ENCODE peak calls at places on chromosomes 3 and 15, in nine cellular contexts. B is heart right ventricle; E is nephron progenitor cell; G is glutamatergic neuron; O is H1; S is NCI-H1092; D is hippocampal formation; A is activated T-cell treated with anti-CD3 and anti-CD28 coated beads for 24 hours; Z is stimulated activated CD4-positive, alpha-beta T cell treated with anti-CD3 and anti-CD28 coated beads, Interleukin-2, amount 100 ng/mL, for 24 hours. K is an unnamed sample.

GRCh38 chr3:108008931-108009635 is 81.7 kb downstream of the CD47 start:
- DNase-seq in D (no peak), B (no peak), G (no peak), S (no peak), A (no peak), E (no peak), O (no peak), Z (no peak), K (no peak)

GRCh38 chr3:179880868-179881267 is 155.9 kb downstream of the PEX5L start:
- DNase-seq in D (no peak), E (no peak), S (no peak), O (no peak), A (no peak), G (no peak), Z (no peak), B (no peak), K (no peak)

GRCh38 chr3:150346956-150347863 is 60.9 kb upstream of the TSC22D2 start:
- DNase-seq in O (no peak), S (no peak), Z (no peak), B (no peak), E (no peak), D (no peak), G (no peak), A (no peak), K (no peak)

GRCh38 chr3:116263842-116264545 is 181.3 kb downstream of the LSAMP start:
- DNase-seq in Z (no peak), E (no peak), A (no peak), S (no peak), O (no peak), B (no peak), D (no peak), G (no peak), K (no peak)

GRCh38 chr3:181316481-181316880 is 326.9 kb upstream of the DNAJC19 start:
- DNase-seq in G (no peak), D (no peak), B (no peak), Z (no peak), E (peak; percentile 25), O (no peak), A (no peak), S (no peak), K (no peak)

GRCh38 chr15:59432389-59432788 is 5.6 kb upstream of the FAM81A start:
- DNase-seq in A (no peak), D (no peak), B (no peak), Z (no peak), E (no peak), G (no peak), O (no peak), S (no peak), K (no peak)

GRCh38 chr3:53350652-53351051 is 3.3 kb upstream of the DCP1A start:
- DNase-seq in Z (no peak), O (no peak), S (no peak), A (no peak), B (no peak), D (no peak), G (no peak), E (no peak), K (peak; percentile 19)

GRCh38 chr3:8492744-8493511 is 8.7 kb upstream of the LMCD1 start:
- DNase-seq in Z (no peak), E (no peak), S (no peak), G (no peak), D (no peak), A (no peak), B (no peak), O (no peak), K (no peak)

GRCh38 chr3:169158379-169158778 is 505.1 kb downstream of the MECOM start:
- DNase-seq in Z (no peak), G (no peak), B (no peak), D (no peak), A (no peak), E (no peak), O (no peak), S (no peak), K (no peak)

GRCh38 chr3:16179771-16180736 is 5.6 kb downstream of the GALNT15 start:
- DNase-seq in G (no peak), B (no peak), O (no peak), S (no peak), A (no peak), D (no peak), Z (no peak), E (no peak), K (no peak)

GRCh38 chr15:38069506-38069905 is 135.1 kb downstream of the TMCO5A start:
- DNase-seq in S (no peak), G (no peak), B (no peak), A (no peak), Z (no peak), E (no peak), D (no peak), O (no peak), K (no peak)

GRCh38 chr3:128861491-128861890 is 17.9 kb upstream of the ACAD9 start:
- DNase-seq in A (no peak), O (no peak), E (no peak), Z (no peak), S (no peak), D (no peak), G (no peak), B (no peak), K (no peak)

GRCh38 chr3:73493543-73494314 is 131.0 kb downstream of the PDZRN3 start:
- DNase-seq in O (no peak), B (no peak), A (no peak), D (no peak), E (no peak), Z (no peak), S (no peak), G (no peak), K (no peak)

GRCh38 chr3:186722457-186722856 is 5.3 kb downstream of the KNG1 start:
- DNase-seq in Z (no peak), A (no peak), E (no peak), B (no peak), D (no peak), G (no peak), O (peak; percentile 17), S (no peak), K (no peak)

GRCh38 chr15:90606641-90607040 is 76.9 kb downstream of the CRTC3 start:
- DNase-seq in S (no peak), E (no peak), Z (no peak), A (no peak), D (no peak), G (no peak), B (no peak), O (no peak), K (no peak)

GRCh38 chr15:77030042-77030927 is 35.4 kb downstream of the PSTPIP1 start:
- DNase-seq in E (peak; percentile 59), S (no peak), D (no peak), Z (no peak), A (no peak), G (no peak), B (no peak), O (no peak), K (no peak)

GRCh38 chr15:63319065-63319464 is 41.7 kb downstream of the APH1B start:
- DNase-seq in S (no peak), G (no peak), E (no peak), A (no peak), B (no peak), D (no peak), Z (no peak), O (no peak), K (no peak)

GRCh38 chr15:92817339-92817886 is 82.7 kb upstream of the CHD2 start:
- DNase-seq in B (no peak), G (no peak), S (no peak), O (no peak), A (no peak), D (peak; percentile 43), Z (no peak), E (no peak), K (no peak)

GRCh38 chr3:196662033-196662432 is 22.5 kb downstream of the NRROS start:
- DNase-seq in G (no peak), B (no peak), E (no peak), O (no peak), Z (no peak), S (no peak), A (no peak), D (no peak), K (peak; percentile 76)

GRCh38 chr3:171833775-171834460 is 9.2 kb upstream of the TMEM212 start:
- DNase-seq in E (no peak), D (peak; percentile 80), S (no peak), O (no peak), B (no peak), A (no peak), G (no peak), Z (no peak), K (no peak)

GRCh38 chr15:73994912-73995622 is 551 bp downstream of the PML start:
- DNase-seq in G (no peak), B (peak; percentile 35), D (no peak), E (no peak), A (no peak), S (no peak), Z (no peak), O (no peak), K (no peak)

GRCh38 chr3:127717357-127718243 is 44.8 kb downstream of the ABTB1 start:
- DNase-seq in E (no peak), A (no peak), G (peak; percentile 3), Z (no peak), B (no peak), O (no peak), D (peak; percentile 33), S (no peak), K (no peak)

K was measured in SHP77.